ENCODE peak calls at places on chromosomes 1 and 21, in seven cellular contexts. D is head of caudate nucleus; C is NCI-H2227 treated with DMSO at 0.1 percent for 48 hours; H is sciatic nerve; K is retina; X is AML-193; B is activated CD4-positive, alpha-beta T cell treated with anti-CD3 and anti-CD28 coated beads for 48 hours. L is an unnamed sample.

GRCh38 chr1:115306146-115306545 is 31.9 kb downstream of the NGF start:
- DNase-seq in D (no peak), C (no peak), H (no peak), K (no peak), X (no peak), B (no peak), L (no peak)

GRCh38 chr1:164953095-164953494 is 394.1 kb downstream of the PBX1 start:
- DNase-seq in D (no peak), C (no peak), H (no peak), K (no peak), X (no peak), B (no peak), L (no peak)

GRCh38 chr1:29674625-29675326 is 438.5 kb downstream of the PTPRU start:
- DNase-seq in D (no peak), C (no peak), H (peak), K (no peak), X (no peak), B (no peak), L (no peak)

GRCh38 chr1:87989346-87989745 is 660.7 kb downstream of the LMO4 start:
- DNase-seq in D (no peak), C (no peak), H (no peak), K (no peak), X (no peak), B (no peak), L (peak)

GRCh38 chr1:10399487-10399917 is 638 bp downstream of the PGD start:
- DNase-seq in D (peak), C (peak), H (peak), K (peak), X (no peak), B (no peak), L (no peak)

GRCh38 chr1:224068458-224068770 is 45.5 kb upstream of the FBXO28 start:
- DNase-seq in D (no peak), C (no peak), H (no peak), K (no peak), X (no peak), B (no peak), L (no peak)

GRCh38 chr1:4172659-4173599 is 272.9 kb upstream of the C1orf174 start:
- DNase-seq in D (no peak), C (no peak), H (no peak), K (no peak), X (no peak), B (peak), L (peak)

GRCh38 chr21:42010507-42011493 is 640 bp upstream of the ZBTB21 start:
- DNase-seq in D (peak), C (peak), H (no peak), K (peak), X (peak), B (peak), L (peak)

GRCh38 chr1:233614173-233614742 is 352 bp downstream of the KCNK1 start:
- DNase-seq in D (peak), C (no peak), H (peak), K (peak), X (no peak), B (peak), L (no peak)

GRCh38 chr1:82762829-82763532 is 962.2 kb downstream of the ADGRL2 start:
- DNase-seq in D (no peak), C (no peak), H (no peak), K (no peak), X (no peak), B (no peak), L (no peak)

GRCh38 chr1:229048221-229048620 is 222.7 kb upstream of the RAB4A start:
- DNase-seq in D (no peak), C (no peak), H (no peak), K (no peak), X (no peak), B (no peak), L (no peak)

GRCh38 chr1:83554174-83554573 is 444.8 kb downstream of the TTLL7 start:
- DNase-seq in D (no peak), C (no peak), H (no peak), K (no peak), X (no peak), B (no peak), L (no peak)

GRCh38 chr21:41490330-41490729 is 17.6 kb downstream of the TMPRSS2 start:
- DNase-seq in D (no peak), C (no peak), H (no peak), K (no peak), X (no peak), B (no peak), L (no peak)

L was measured in NAMALWA.